ENCODE peak calls at places on chromosomes 12 and 14, in seven cellular contexts. V is neural progenitor cell, B is neuronal stem cell, A is H9, F is OCI-LY7, E is astrocyte, I is IMR-90. O is an unnamed sample.

GRCh38 chr12:19196959-19197630 is 67.6 kb downstream of the PLEKHA5 start:
- DNase-seq in V (no peak), B (no peak), A (no peak), F (no peak), E (no peak), I (peak; percentile 32), O (no peak)

GRCh38 chr14:54364555-54365415 is 32.0 kb upstream of the CDKN3 start:
- DNase-seq in V (no peak), B (no peak), A (no peak), F (no peak), E (peak; percentile 82), I (peak; percentile 37), O (peak; percentile 81)

GRCh38 chr12:82057770-82058169 is 298.6 kb upstream of the PPFIA2 start:
- DNase-seq in V (no peak), B (no peak), A (no peak), F (no peak), E (peak; percentile 43), I (no peak), O (no peak)

GRCh38 chr12:104667139-104667538 is 210.4 kb downstream of the CHST11 start:
- DNase-seq in V (no peak), B (no peak), A (no peak), F (no peak), E (peak; percentile 79), I (peak; percentile 14), O (peak; percentile 73)

GRCh38 chr14:54881235-54881760 is 21.3 kb downstream of the GCH1 start:
- DNase-seq in V (no peak), B (no peak), A (no peak), F (peak; percentile 65), E (peak; percentile 56), I (peak; percentile 46), O (peak; percentile 78)

GRCh38 chr12:48925218-48925871 is at the start of gene FKBP11:
- DNase-seq in V (peak; percentile 60), B (no peak), A (peak; percentile 91), F (peak; percentile 80), E (peak; percentile 25), I (peak; percentile 26), O (peak; percentile 84)

GRCh38 chr12:31737763-31738162 is 8.9 kb upstream of the AMN1 start:
- DNase-seq in V (no peak), B (no peak), A (no peak), F (no peak), E (no peak), I (no peak), O (no peak)

GRCh38 chr14:75049136-75049535 is 2.1 kb downstream of the MLH3 start:
- DNase-seq in V (no peak), B (no peak), A (no peak), F (no peak), E (no peak), I (no peak), O (peak; percentile 35)

GRCh38 chr14:45811155-45811554 is 558.2 kb upstream of the MIS18BP1 start:
- DNase-seq in V (peak; percentile 2), B (no peak), A (no peak), F (no peak), E (no peak), I (no peak), O (no peak)

GRCh38 chr12:77231548-77231947 is 166.2 kb upstream of the E2F7 start:
- DNase-seq in V (no peak), B (no peak), A (no peak), F (no peak), E (peak; percentile 90), I (peak; percentile 55), O (peak; percentile 82)
- H2AFZ ChIP-seq in V (no peak overlapping the region), B (no peak overlapping the region), A (no peak overlapping the region), F (no peak overlapping the region), E (no peak overlapping the region), I (no peak overlapping the region), O (peak overlapping the region; percentile 22)

DNA sequence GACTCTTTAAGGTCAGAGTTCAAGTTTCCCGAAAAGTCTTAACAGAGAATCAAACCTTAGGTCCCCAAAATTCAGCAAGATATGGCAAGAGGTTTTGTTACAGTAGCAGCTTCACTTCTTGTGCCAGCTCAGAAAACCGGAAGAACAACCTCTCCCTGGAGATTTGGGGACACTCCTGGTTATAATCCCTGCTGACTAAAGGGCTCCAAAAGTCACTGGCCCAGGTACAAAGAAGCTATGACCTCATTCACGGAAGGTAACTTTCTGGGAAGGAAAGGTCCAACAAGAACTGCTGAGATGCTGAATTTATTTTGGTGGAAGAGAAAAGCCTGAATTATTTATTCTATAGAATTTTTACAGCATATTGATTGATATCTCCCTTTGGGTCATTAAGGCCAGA is 55.6 kb upstream of the DIO2 start:
- DNase-seq in V (no peak), B (no peak), A (no peak), F (no peak), E (no peak), I (no peak), O (no peak)
- H3K9me3 ChIP-seq in V (no peaks in the 10 kb centered on the region), B (no peaks in the 10 kb centered on the region), A (no peaks in the 10 kb centered on the region), F (no peaks in the 10 kb centered on the region), E (no peaks in the 10 kb centered on the region), I (no peaks in the 10 kb centered on the region), O (no peaks in the 10 kb centered on the region)

GRCh38 chr12:11178250-11178649 is 7.3 kb downstream of the SMIM10L1 start:
- DNase-seq in V (no peak), B (no peak), A (no peak), F (no peak), E (no peak), I (no peak), O (no peak)

GRCh38 chr12:11186837-11187236 is at the start of gene TAS2R42:
- DNase-seq in V (no peak), B (no peak), A (no peak), F (no peak), E (no peak), I (no peak), O (no peak)

GRCh38 chr12:11182529-11182928 is 4.2 kb downstream of the TAS2R42 start:
- DNase-seq in V (no peak), B (no peak), A (no peak), F (no peak), E (no peak), I (no peak), O (no peak)

GRCh38 chr12:11183009-11183408 is 3.7 kb downstream of the TAS2R42 start:
- DNase-seq in V (no peak), B (no peak), A (no peak), F (no peak), E (no peak), I (no peak), O (no peak)
- H3K27ac ChIP-seq in V (no peak overlapping the region), B (no peak overlapping the region), A (no peak overlapping the region), F (no peak overlapping the region), E (no peak overlapping the region), I (no peak overlapping the region), O (no peak overlapping the region)

GRCh38 chr12:1811281-1811947 is 9.0 kb upstream of the LRTM2 start:
- DNase-seq in V (no peak), B (no peak), A (no peak), F (no peak), E (peak; percentile 69), I (peak; percentile 52), O (no peak)
- H2AFZ ChIP-seq in V (no peak overlapping the region), B (no peak overlapping the region), A (no peak overlapping the region), F (no peak overlapping the region), E (no peak overlapping the region), I (peak overlapping the region; percentile 89), O (no peak overlapping the region)

GRCh38 chr12:133233993-133234564 is 1.6 kb downstream of the ANHX start:
- DNase-seq in V (no peak), B (no peak), A (peak; percentile 19), F (no peak), E (no peak), I (no peak), O (no peak)

GRCh38 chr12:133236556-133236955 is 879 bp upstream of the ANHX start:
- DNase-seq in V (no peak), B (no peak), A (no peak), F (no peak), E (no peak), I (no peak), O (no peak)

GRCh38 chr12:133235401-133236112 is at the start of gene ANHX:
- DNase-seq in V (no peak), B (no peak), A (no peak), F (no peak), E (no peak), I (no peak), O (no peak)

GRCh38 chr12:133234971-133235370 is 706 bp downstream of the ANHX start:
- DNase-seq in V (no peak), B (no peak), A (peak; percentile 25), F (no peak), E (no peak), I (no peak), O (no peak)

DNA sequence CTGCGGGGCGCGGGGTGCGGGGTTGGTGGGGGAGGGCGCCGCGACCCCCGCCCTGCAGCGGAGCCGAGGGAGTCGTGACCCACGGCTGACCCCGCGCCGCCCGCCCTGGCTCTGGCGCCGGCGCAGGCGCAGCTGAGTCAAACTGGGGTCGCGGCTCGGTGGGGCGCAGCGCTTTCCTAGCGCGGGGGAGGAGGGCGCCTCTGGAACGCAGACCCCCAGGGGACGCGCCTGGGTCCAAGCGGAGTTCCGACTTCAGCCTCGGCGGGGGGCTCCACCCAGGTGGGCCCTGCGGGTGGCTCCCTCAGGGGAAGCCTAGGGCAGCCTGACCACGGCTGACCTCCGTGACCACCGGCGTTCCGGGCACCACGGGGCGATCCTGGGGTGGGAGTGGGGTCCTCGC is 467 bp upstream of the ANHX start:
- DNase-seq in V (no peak), B (no peak), A (no peak), F (no peak), E (no peak), I (no peak), O (no peak)
- H3K9me3 ChIP-seq in V (peaks cover 8% of the 10 kb centered on the region), B (peaks cover 53% of the 10 kb centered on the region), A (peaks cover 85% of the 10 kb centered on the region), F (no peaks in the 10 kb centered on the region), E (peaks cover 30% of the 10 kb centered on the region), I (peaks cover 51% of the 10 kb centered on the region), O (no peaks in the 10 kb centered on the region)

DNA sequence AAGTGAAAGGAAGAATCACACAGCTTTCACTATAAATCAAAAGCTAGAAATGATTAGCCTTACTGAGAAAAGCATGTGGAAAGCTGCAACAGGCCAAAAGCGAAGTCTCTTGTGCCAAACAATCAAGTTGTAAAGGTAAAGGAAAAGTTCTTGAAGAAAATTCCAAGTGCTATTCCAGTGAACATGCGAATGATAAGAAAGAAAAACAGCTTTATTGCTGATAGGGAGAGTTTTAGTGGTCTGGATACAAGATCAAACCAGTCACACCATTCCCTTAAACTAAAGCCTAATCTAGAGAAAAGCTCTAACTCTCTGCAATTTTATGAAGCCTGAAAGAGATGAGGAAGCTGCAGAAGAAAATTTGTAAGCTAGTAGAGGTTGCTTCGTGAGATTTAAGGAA is 190.9 kb downstream of the BTG1 start:
- DNase-seq in V (no peak), B (no peak), A (no peak), F (no peak), E (no peak), I (no peak), O (no peak)
- H3K27ac ChIP-seq in V (no peak overlapping the region), B (no peak overlapping the region), A (no peak overlapping the region), F (no peak overlapping the region), E (no peak overlapping the region), I (no peak overlapping the region), O (no peak overlapping the region)